ENCODE peak calls at places on chromosome 6, in nine cellular contexts. T is neural progenitor cell; W is colonic mucosa; D is CD4-positive, CD25-positive, alpha-beta regulatory T cell; X is fibroblast of lung; U is endodermal cell; Q is SK-N-SH; N is K562; Z is HL-60. E is an unnamed sample. For H3K27me3, the result is how much of the 10 kb centered on the place peaks cover.

GRCh38 chr6:44868905-44869304 is 459.2 kb upstream of the RUNX2 start:
- DNase-seq in Z (no peak), T (no peak), U (no peak), D (no peak), Q (no peak), N (no peak), X (no peak), W (no peak), E (no peak)

GRCh38 chr6:125792680-125793079 is 1.9 kb downstream of the NCOA7 start:
- DNase-seq in Q (no peak), D (no peak), W (no peak), T (no peak), X (peak), U (no peak), N (no peak), Z (no peak), E (no peak)

GRCh38 chr6:11217360-11218076 is 14.9 kb downstream of the NEDD9 start:
- DNase-seq in D (no peak), N (no peak), U (no peak), X (no peak), Q (no peak), Z (no peak), W (peak), T (no peak), E (no peak)

GRCh38 chr6:12957321-12958051 is 240.9 kb downstream of the PHACTR1 start:
- DNase-seq in X (peak), Q (peak), Z (no peak), T (peak), D (no peak), N (no peak), U (peak), W (peak), E (peak)

GRCh38 chr6:14502551-14502950 is 385.0 kb downstream of the CD83 start:
- DNase-seq in N (peak), U (no peak), T (no peak), Q (no peak), Z (no peak), X (peak), W (no peak), D (no peak), E (peak)

GRCh38 chr6:136535017-136535416 is 15.2 kb downstream of the MAP7 start:
- DNase-seq in T (peak), W (no peak), Q (no peak), Z (no peak), N (no peak), D (no peak), X (no peak), U (peak), E (no peak)

GRCh38 chr6:16344756-16345155 is 106.4 kb downstream of the GMPR start:
- DNase-seq in W (no peak), N (no peak), D (no peak), X (peak), Z (no peak), T (no peak), Q (no peak), U (no peak), E (no peak)

GRCh38 chr6:167796668-167797031 is 30.1 kb upstream of the AFDN start:
- DNase-seq in U (no peak), T (no peak), X (no peak), Z (no peak), N (no peak), D (no peak), W (peak), Q (no peak), E (no peak)

GRCh38 chr6:7086488-7086887 is 21.3 kb upstream of the RREB1 start:
- DNase-seq in U (no peak), X (peak), Z (peak), T (no peak), D (no peak), W (peak), N (no peak), Q (no peak), E (no peak)
- H3K4me3 ChIP-seq in U (no peak), X (peak), Z (peak), T (no peak), D (peak), W (peak), N (no peak), Q (no peak), E (no peak)

GRCh38 chr6:84771732-84772131 is 7.3 kb upstream of the TBX18 start:
- DNase-seq in N (no peak), X (no peak), T (peak), W (no peak), Q (no peak), D (no peak), U (peak), Z (no peak), E (no peak)

GRCh38 chr6:84773133-84773430 is 8.7 kb upstream of the TBX18 start:
- DNase-seq in N (no peak), Z (no peak), Q (no peak), T (peak), X (no peak), U (no peak), W (no peak), D (no peak), E (no peak)

GRCh38 chr6:84774174-84775158 is 10.1 kb upstream of the TBX18 start:
- DNase-seq in D (no peak), U (peak), T (peak), Q (peak), X (no peak), W (no peak), Z (no peak), N (peak), E (peak)

GRCh38 chr6:84772428-84773132 is 8.2 kb upstream of the TBX18 start:
- DNase-seq in Q (peak), W (no peak), D (no peak), T (peak), U (peak), X (no peak), Z (no peak), N (no peak), E (no peak)

GRCh38 chr6:84773431-84774173 is 9.2 kb upstream of the TBX18 start:
- DNase-seq in Z (no peak), U (peak), W (no peak), Q (peak), D (no peak), T (peak), X (no peak), N (peak), E (no peak)
- H3K27me3 ChIP-seq in Z (half or more), U (half or more), W (half or more), Q (half or more), D (under half), T (half or more), X (half or more), N (under half), E (half or more)

DNA sequence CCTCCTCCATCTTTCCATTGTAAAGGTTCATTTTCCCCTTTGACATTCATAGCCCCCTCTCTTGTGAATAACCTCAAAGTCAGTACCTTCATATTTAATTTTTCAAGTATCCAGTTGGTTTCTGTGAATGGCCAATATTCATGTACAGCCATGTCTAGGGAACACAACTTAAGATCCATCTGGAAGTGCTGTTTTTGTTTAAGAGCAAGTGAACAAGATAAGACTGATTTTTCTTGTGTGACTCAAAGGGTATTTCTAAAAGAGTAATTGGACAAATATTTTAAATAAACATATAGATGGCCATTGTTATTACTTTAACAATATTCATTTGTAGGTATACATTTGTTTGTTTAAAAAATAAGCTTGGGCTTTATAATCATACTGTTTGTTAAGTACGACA is 92.9 kb downstream of the RTN4IP1 start:
- DNase-seq in U (no peak), D (no peak), N (no peak), Q (no peak), Z (no peak), W (no peak), T (no peak), X (peak), E (peak)
- H3K4me3 ChIP-seq in U (no peak), D (no peak), N (no peak), Q (no peak), Z (no peak), W (no peak), T (no peak), X (no peak), E (no peak)

GRCh38 chr6:34146021-34146782 is at the start of gene GRM4:
- DNase-seq in Q (no peak), X (no peak), D (no peak), T (no peak), W (no peak), N (no peak), Z (no peak), U (peak), E (no peak)
- H3K27me3 ChIP-seq in Q (half or more), X (under half), D (under half), T (half or more), W (half or more), N (half or more), Z (under half), U (half or more), E (under half)

DNA sequence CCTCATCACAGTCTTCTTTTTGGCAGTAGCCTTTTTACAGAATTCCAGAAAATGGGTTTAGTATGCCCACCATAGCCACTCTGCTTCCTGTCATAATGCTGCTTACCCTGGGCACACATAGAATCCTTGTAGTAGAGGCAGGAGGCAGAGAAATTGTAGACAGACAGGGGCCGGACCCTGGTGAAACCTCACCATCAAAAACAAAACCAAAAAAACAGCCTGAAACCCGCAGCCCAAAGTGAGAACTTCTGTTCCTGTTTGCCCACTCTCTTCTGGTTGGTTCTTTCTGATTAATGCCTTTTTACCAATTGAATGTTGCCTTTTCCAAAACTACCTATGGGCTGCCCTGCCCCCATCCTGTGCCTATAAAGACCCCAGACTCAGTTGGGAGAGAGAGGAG is 188.2 kb downstream of the CDKAL1 start:
- DNase-seq in Q (no peak), W (no peak), U (no peak), D (no peak), Z (no peak), X (no peak), N (no peak), T (no peak), E (no peak)
- H3K4me3 ChIP-seq in Q (no peak), W (no peak), U (no peak), D (no peak), Z (no peak), X (no peak), N (no peak), T (no peak), E (no peak)

GRCh38 chr6:149919834-149920225 is 3.1 kb downstream of the RAET1G start:
- DNase-seq in Z (no peak), T (no peak), D (no peak), N (no peak), U (no peak), Q (no peak), X (no peak), W (no peak), E (no peak)
- H3K27me3 ChIP-seq in Z (under half), T (half or more), D (under half), N (half or more), U (half or more), Q (under half), X (under half), W (under half), E (under half)

GRCh38 chr6:56835612-56836011 is 119.3 kb upstream of the BEND6 start:
- DNase-seq in X (no peak), Z (no peak), W (no peak), U (no peak), T (no peak), Q (no peak), N (no peak), D (no peak), E (no peak)
- H3K4me3 ChIP-seq in X (no peak), Z (no peak), W (no peak), U (no peak), T (no peak), Q (no peak), N (no peak), D (no peak), E (no peak)

GRCh38 chr6:26321005-26321404 is 44.0 kb upstream of the BTN3A2 start:
- DNase-seq in T (no peak), X (no peak), W (no peak), U (no peak), N (no peak), Z (no peak), Q (no peak), D (no peak), E (no peak)

GRCh38 chr6:26319405-26320128 is 45.4 kb upstream of the BTN3A2 start:
- DNase-seq in N (peak), D (no peak), U (peak), Q (no peak), W (no peak), T (peak), X (no peak), Z (no peak), E (no peak)

GRCh38 chr6:26317503-26317902 is 47.5 kb upstream of the BTN3A2 start:
- DNase-seq in X (no peak), Q (no peak), T (no peak), W (no peak), D (no peak), N (no peak), Z (no peak), U (no peak), E (no peak)

GRCh38 chr6:26316291-26316690 is 48.7 kb upstream of the BTN3A2 start:
- DNase-seq in N (no peak), U (no peak), D (no peak), T (no peak), X (no peak), Z (no peak), W (no peak), Q (no peak), E (no peak)

GRCh38 chr6:26318459-26319404 is 46.3 kb upstream of the BTN3A2 start:
- DNase-seq in Q (no peak), W (no peak), X (no peak), T (no peak), D (no peak), U (peak), Z (no peak), N (peak), E (no peak)
- H3K27me3 ChIP-seq in Q (under half), W (under half), X (under half), T (under half), D (under half), U (under half), Z (under half), N (under half), E (under half)

E was measured in bronchial epithelial cell.